ENCODE peak calls at places on chromosomes 3 and 15, in four cellular contexts. One of them, this sample, is unnamed.

GRCh38 chr3:128311441-128311844 is 155.2 kb downstream of the DNAJB8 start:
- DNase-seq in nephron progenitor cell: no peak
- DNase-seq in Calu3: no peak
- DNase-seq in dorsolateral prefrontal cortex: no peak
- DNase-seq in this sample: no peak

GRCh38 chr3:55906896-55907295 is 419.8 kb upstream of the WNT5A start:
- DNase-seq in nephron progenitor cell: no peak
- DNase-seq in Calu3: no peak
- DNase-seq in dorsolateral prefrontal cortex: no peak
- DNase-seq in this sample: no peak

GRCh38 chr15:56339594-56339993 is 25.6 kb upstream of the TEX9 start:
- DNase-seq in nephron progenitor cell: no peak
- DNase-seq in Calu3: no peak
- DNase-seq in dorsolateral prefrontal cortex: no peak
- DNase-seq in this sample: no peak

GRCh38 chr3:31946484-31947081 is 34.5 kb downstream of the OSBPL10 start:
- DNase-seq in nephron progenitor cell: no peak
- DNase-seq in Calu3: no peak
- DNase-seq in dorsolateral prefrontal cortex: no peak
- DNase-seq in this sample: no peak

GRCh38 chr3:51221959-51222358 is 163.1 kb upstream of the MANF start:
- DNase-seq in nephron progenitor cell: no peak
- DNase-seq in Calu3: no peak
- DNase-seq in dorsolateral prefrontal cortex: no peak
- DNase-seq in this sample: no peak

GRCh38 chr3:177683619-177684018 is 486.3 kb upstream of the TBL1XR1 start:
- DNase-seq in nephron progenitor cell: no peak
- DNase-seq in Calu3: no peak
- DNase-seq in dorsolateral prefrontal cortex: no peak
- DNase-seq in this sample: no peak

GRCh38 chr3:177362646-177363045 is 165.4 kb upstream of the TBL1XR1 start:
- DNase-seq in nephron progenitor cell: no peak
- DNase-seq in Calu3: no peak
- DNase-seq in dorsolateral prefrontal cortex: no peak
- DNase-seq in this sample: no peak

GRCh38 chr3:12508316-12508715 is 24.0 kb downstream of the TSEN2 start:
- DNase-seq in nephron progenitor cell: no peak
- DNase-seq in Calu3: no peak
- DNase-seq in dorsolateral prefrontal cortex: no peak
- DNase-seq in this sample: no peak

GRCh38 chr3:101146946-101147345 is 153.7 kb upstream of the ABI3BP start:
- DNase-seq in nephron progenitor cell: no peak
- DNase-seq in Calu3: no peak
- DNase-seq in dorsolateral prefrontal cortex: no peak
- DNase-seq in this sample: no peak

GRCh38 chr15:40785158-40785557 is 15.4 kb downstream of the C15orf62 start:
- DNase-seq in nephron progenitor cell: no peak
- DNase-seq in Calu3: no peak
- DNase-seq in dorsolateral prefrontal cortex: no peak
- DNase-seq in this sample: no peak
- TF ChIP-seq CTCF in nephron progenitor cell: no peak
- TF ChIP-seq CTCF in Calu3: no peak
- TF ChIP-seq CTCF in dorsolateral prefrontal cortex: no peak
- TF ChIP-seq CTCF in this sample: no peak

GRCh38 chr3:183504597-183504996 is 50.9 kb downstream of the KLHL6 start:
- DNase-seq in nephron progenitor cell: no peak
- DNase-seq in Calu3: no peak
- DNase-seq in dorsolateral prefrontal cortex: no peak
- DNase-seq in this sample: no peak

GRCh38 chr3:183500981-183501704 is 54.4 kb downstream of the KLHL6 start:
- DNase-seq in nephron progenitor cell: no peak
- DNase-seq in Calu3: no peak
- DNase-seq in dorsolateral prefrontal cortex: no peak
- DNase-seq in this sample: no peak

GRCh38 chr3:183502237-183502636 is 53.3 kb downstream of the KLHL6 start:
- DNase-seq in nephron progenitor cell: no peak
- DNase-seq in Calu3: no peak
- DNase-seq in dorsolateral prefrontal cortex: no peak
- DNase-seq in this sample: no peak

GRCh38 chr3:183503738-183504137 is 51.8 kb downstream of the KLHL6 start:
- DNase-seq in nephron progenitor cell: no peak
- DNase-seq in Calu3: no peak
- DNase-seq in dorsolateral prefrontal cortex: no peak
- DNase-seq in this sample: no peak

GRCh38 chr3:183502782-183503181 is 52.7 kb downstream of the KLHL6 start:
- DNase-seq in nephron progenitor cell: no peak
- DNase-seq in Calu3: no peak
- DNase-seq in dorsolateral prefrontal cortex: no peak
- DNase-seq in this sample: no peak
- TF ChIP-seq CTCF in nephron progenitor cell: no peak
- TF ChIP-seq CTCF in Calu3: no peak
- TF ChIP-seq CTCF in dorsolateral prefrontal cortex: peak; percentile 68
- TF ChIP-seq CTCF in this sample: no peak

DNA sequence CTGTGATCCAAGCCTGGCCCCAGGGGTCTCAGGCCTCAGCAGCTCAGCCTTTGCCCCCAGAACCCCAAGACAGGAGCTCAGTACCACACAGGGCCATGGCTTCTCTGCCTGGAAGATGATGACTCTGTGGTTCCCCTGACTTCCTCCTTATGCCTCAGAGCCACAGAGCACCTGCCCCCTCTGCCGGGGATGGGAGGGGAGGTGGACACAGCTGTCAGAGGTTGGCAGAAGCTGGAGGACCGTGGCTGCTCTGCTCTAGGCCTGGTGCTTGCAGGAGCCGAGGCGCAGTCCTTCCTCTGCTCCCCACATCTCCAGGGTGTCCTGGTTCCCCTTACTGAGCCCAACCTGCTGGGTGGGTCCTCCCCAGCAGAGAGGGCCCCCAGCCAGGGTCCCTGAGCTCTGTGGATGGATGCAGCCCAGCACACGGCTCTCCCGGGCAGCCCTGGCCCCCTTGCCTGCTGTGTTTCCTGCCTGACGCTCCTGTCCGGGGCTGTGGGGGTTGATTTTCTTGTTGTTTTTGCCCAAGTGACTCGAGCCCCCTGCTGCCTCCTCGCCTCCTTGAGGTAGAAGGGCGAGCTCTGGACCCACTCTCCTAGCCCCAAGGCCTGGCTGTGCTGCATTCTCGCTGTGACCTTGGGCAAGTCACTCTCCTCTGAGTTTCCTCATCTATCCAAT is 36.6 kb downstream of the PSTPIP1 start:
- DNase-seq in nephron progenitor cell: no peak
- DNase-seq in Calu3: peak; percentile 45
- DNase-seq in dorsolateral prefrontal cortex: peak; percentile 40
- DNase-seq in this sample: peak; percentile 74
- TF ChIP-seq CTCF in nephron progenitor cell: no peak
- TF ChIP-seq CTCF in Calu3: no peak
- TF ChIP-seq CTCF in dorsolateral prefrontal cortex: no peak
- TF ChIP-seq CTCF in this sample: peak; percentile 61

DNA sequence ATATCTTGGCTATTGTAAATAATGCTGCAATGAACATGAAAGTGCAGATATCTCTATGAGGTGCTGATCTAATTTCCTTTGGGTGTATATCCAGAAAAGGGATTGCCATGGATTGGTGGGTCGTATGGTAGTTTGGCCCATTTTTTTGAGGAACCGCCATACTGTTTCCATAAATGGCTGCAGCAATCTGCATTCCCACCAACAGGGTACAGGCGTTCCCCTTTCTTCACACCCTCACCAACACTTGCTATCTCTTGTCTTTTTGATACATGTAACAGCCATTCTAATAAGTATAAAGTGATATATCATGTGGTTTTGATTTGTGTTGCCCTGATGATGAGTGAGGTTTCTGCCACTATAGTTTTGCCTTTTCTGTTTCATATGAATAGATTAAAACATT is 146.7 kb downstream of the NR2F2 start:
- DNase-seq in nephron progenitor cell: no peak
- DNase-seq in Calu3: no peak
- DNase-seq in dorsolateral prefrontal cortex: no peak
- DNase-seq in this sample: no peak
- TF ChIP-seq CTCF in nephron progenitor cell: no peak
- TF ChIP-seq CTCF in Calu3: no peak
- TF ChIP-seq CTCF in dorsolateral prefrontal cortex: no peak
- TF ChIP-seq CTCF in this sample: no peak

DNA sequence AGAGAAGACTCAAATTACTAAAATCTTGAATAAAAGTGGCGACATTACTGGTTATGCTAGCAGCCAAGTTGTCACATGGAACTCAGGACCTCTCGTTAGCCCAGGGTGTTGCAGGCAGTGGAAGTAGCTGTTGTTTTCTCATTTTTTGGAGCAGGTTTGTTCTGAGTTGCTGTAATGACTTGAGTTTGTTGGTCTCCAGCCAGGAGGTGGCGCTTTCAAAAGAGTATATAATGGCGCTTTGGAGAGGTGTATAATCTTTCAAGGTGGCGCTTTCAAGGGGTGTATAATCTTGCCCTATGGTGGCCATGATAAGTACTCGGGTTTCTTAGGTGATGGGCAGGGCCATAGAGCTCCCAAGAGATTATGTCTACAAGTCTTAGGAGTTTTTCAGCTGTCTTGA is 632.7 kb downstream of the NTRK3 start:
- DNase-seq in nephron progenitor cell: no peak
- DNase-seq in Calu3: no peak
- DNase-seq in dorsolateral prefrontal cortex: no peak
- DNase-seq in this sample: no peak
- TF ChIP-seq CTCF in nephron progenitor cell: no peak
- TF ChIP-seq CTCF in Calu3: no peak
- TF ChIP-seq CTCF in dorsolateral prefrontal cortex: no peak
- TF ChIP-seq CTCF in this sample: no peak

GRCh38 chr3:10804183-10804648 is 11.8 kb upstream of the SLC6A11 start:
- DNase-seq in nephron progenitor cell: no peak
- DNase-seq in Calu3: peak; percentile 46
- DNase-seq in dorsolateral prefrontal cortex: no peak
- DNase-seq in this sample: no peak
- TF ChIP-seq CTCF in nephron progenitor cell: no peak
- TF ChIP-seq CTCF in Calu3: no peak
- TF ChIP-seq CTCF in dorsolateral prefrontal cortex: no peak
- TF ChIP-seq CTCF in this sample: no peak

DNA sequence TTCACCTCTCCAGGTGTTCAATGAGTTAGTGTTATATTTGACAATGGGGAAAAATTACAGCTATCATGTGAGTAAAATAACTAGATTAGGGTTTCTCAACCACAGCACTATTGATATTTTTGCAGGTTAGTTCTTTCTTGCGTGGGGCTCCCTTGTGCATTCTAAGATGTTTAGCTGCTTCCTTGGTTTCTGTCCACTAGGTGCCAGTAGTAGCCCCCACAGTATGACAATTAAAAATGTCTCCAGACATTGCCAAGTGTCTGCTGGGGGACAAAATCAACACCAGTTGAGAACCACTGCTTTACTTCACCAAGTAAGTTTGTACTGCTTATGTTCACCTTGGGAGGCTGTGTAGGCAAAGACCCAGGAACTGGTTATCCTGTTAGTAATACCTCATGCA is 618.7 kb downstream of the EDEM1 start:
- DNase-seq in nephron progenitor cell: peak; percentile 15
- DNase-seq in Calu3: no peak
- DNase-seq in dorsolateral prefrontal cortex: no peak
- DNase-seq in this sample: no peak
- TF ChIP-seq CTCF in nephron progenitor cell: peak; percentile 63
- TF ChIP-seq CTCF in Calu3: peak; percentile 17
- TF ChIP-seq CTCF in dorsolateral prefrontal cortex: peak; percentile 34
- TF ChIP-seq CTCF in this sample: no peak

GRCh38 chr3:149900322-149900721 is 70.4 kb downstream of the PFN2 start:
- DNase-seq in nephron progenitor cell: no peak
- DNase-seq in Calu3: no peak
- DNase-seq in dorsolateral prefrontal cortex: no peak
- DNase-seq in this sample: no peak

GRCh38 chr3:149906036-149906435 is 64.7 kb downstream of the PFN2 start:
- DNase-seq in nephron progenitor cell: no peak
- DNase-seq in Calu3: no peak
- DNase-seq in dorsolateral prefrontal cortex: no peak
- DNase-seq in this sample: no peak

GRCh38 chr3:149901770-149902169 is 68.9 kb downstream of the PFN2 start:
- DNase-seq in nephron progenitor cell: no peak
- DNase-seq in Calu3: no peak
- DNase-seq in dorsolateral prefrontal cortex: no peak
- DNase-seq in this sample: no peak

GRCh38 chr3:149898771-149899170 is 71.9 kb downstream of the PFN2 start:
- DNase-seq in nephron progenitor cell: no peak
- DNase-seq in Calu3: peak; percentile 12
- DNase-seq in dorsolateral prefrontal cortex: no peak
- DNase-seq in this sample: no peak

DNA sequence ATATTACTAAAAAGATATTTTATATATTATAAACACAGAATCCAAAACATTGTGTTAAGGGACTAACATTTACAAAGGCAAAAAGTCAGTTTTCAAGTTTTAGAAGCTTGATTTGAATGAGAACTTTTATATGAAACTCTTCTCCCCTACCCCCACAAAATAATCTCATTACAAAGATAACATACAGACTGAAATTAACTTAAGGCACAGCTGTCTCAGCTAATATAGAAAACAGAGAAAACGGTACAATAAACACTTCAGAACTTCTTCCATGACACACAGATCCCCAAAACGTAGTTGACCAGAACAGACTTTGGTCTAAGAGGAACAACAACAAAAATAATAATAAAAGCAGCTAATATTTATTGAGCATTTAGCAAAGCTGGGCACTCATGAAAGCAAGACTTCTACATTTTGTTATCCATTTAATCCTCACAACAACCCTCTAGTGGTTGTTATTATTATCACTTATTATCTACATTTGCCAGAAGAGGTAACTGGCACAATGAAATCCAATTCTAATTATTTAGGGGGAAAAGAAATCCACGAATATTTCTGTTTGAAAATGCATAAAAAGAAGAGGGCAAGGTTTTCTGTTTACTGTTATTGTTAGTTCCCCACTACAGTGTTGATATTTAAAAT is 68.1 kb downstream of the PFN2 start:
- DNase-seq in nephron progenitor cell: no peak
- DNase-seq in Calu3: no peak
- DNase-seq in dorsolateral prefrontal cortex: no peak
- DNase-seq in this sample: no peak
- TF ChIP-seq CTCF in nephron progenitor cell: peak; percentile 12
- TF ChIP-seq CTCF in Calu3: peak; percentile 40
- TF ChIP-seq CTCF in dorsolateral prefrontal cortex: no peak
- TF ChIP-seq CTCF in this sample: no peak